ENCODE peak calls at places on chromosomes 4 and X, in nine cellular contexts. L, U, Z, E, T, J, R, F and V are unnamed samples.

GRCh38 chr4:170109586-170110289 is 20.0 kb upstream of the AADAT start:
- DNase-seq in L (no peak), U (no peak), Z (no peak), E (no peak), T (no peak), J (no peak), R (no peak), F (no peak), V (no peak)

GRCh38 chr4:41012308-41012707 is 202.0 kb downstream of the APBB2 start:
- DNase-seq in L (no peak), U (no peak), Z (no peak), E (no peak), T (no peak), J (no peak), R (no peak), F (no peak), V (no peak)

GRCh38 chrX:106752101-106752678 is 25.7 kb downstream of the RNF128 start:
- DNase-seq in L (no peak), U (no peak), Z (no peak), E (no peak), T (peak), J (no peak), R (no peak), F (no peak), V (no peak)

GRCh38 chrX:30787012-30787411 is 102.0 kb downstream of the TAB3 start:
- DNase-seq in L (no peak), U (no peak), Z (no peak), E (no peak), T (no peak), J (no peak), R (peak), F (no peak), V (no peak)

GRCh38 chr4:164802301-164802700 is 48.4 kb downstream of the SMIM31 start:
- DNase-seq in L (no peak), U (no peak), Z (no peak), E (no peak), T (no peak), J (no peak), R (no peak), F (no peak), V (no peak)

GRCh38 chr4:66169341-66169740 is 499.1 kb upstream of the EPHA5 start:
- DNase-seq in L (no peak), U (no peak), Z (no peak), E (no peak), T (no peak), J (no peak), R (no peak), F (no peak), V (peak)

GRCh38 chrX:9383655-9384054 is 81.2 kb upstream of the TBL1X start:
- DNase-seq in L (no peak), U (no peak), Z (no peak), E (no peak), T (no peak), J (no peak), R (no peak), F (no peak), V (no peak)

GRCh38 chrX:127459784-127460183 is 592.4 kb downstream of the ACTRT1 start:
- DNase-seq in L (no peak), U (no peak), Z (no peak), E (no peak), T (peak), J (no peak), R (no peak), F (no peak), V (no peak)

GRCh38 chr4:28444886-28445496 is 1584.3 kb downstream of the STIM2 start:
- DNase-seq in L (no peak), U (no peak), Z (no peak), E (no peak), T (no peak), J (no peak), R (no peak), F (no peak), V (no peak)

GRCh38 chr4:54657194-54657555 is 582 bp upstream of the KIT start:
- DNase-seq in L (no peak), U (peak), Z (no peak), E (no peak), T (no peak), J (no peak), R (no peak), F (no peak), V (peak)

GRCh38 chr4:94127707-94128328 is 79.8 kb upstream of the SMARCAD1 start:
- DNase-seq in L (no peak), U (no peak), Z (peak), E (no peak), T (peak), J (no peak), R (no peak), F (no peak), V (peak)

GRCh38 chr4:40750461-40751258 is 905 bp downstream of the NSUN7 start:
- DNase-seq in L (no peak), U (no peak), Z (no peak), E (no peak), T (no peak), J (peak), R (no peak), F (no peak), V (no peak)

GRCh38 chrX:79645749-79646148 is 278.6 kb upstream of the ITM2A start:
- DNase-seq in L (no peak), U (no peak), Z (no peak), E (no peak), T (no peak), J (no peak), R (no peak), F (no peak), V (no peak)

GRCh38 chr4:101102114-101102752 is 245.1 kb downstream of the PPP3CA start:
- DNase-seq in L (peak), U (peak), Z (no peak), E (no peak), T (no peak), J (peak), R (no peak), F (no peak), V (peak)

GRCh38 chr4:147378780-147379179 is 102.1 kb upstream of the EDNRA start:
- DNase-seq in L (no peak), U (no peak), Z (peak), E (no peak), T (no peak), J (no peak), R (no peak), F (no peak), V (no peak)

GRCh38 chrX:70030242-70030823 is 19.4 kb downstream of the AWAT2 start:
- DNase-seq in L (peak), U (no peak), Z (peak), E (no peak), T (peak), J (peak), R (no peak), F (peak), V (peak)

GRCh38 chr4:71677568-71677967 is 106.3 kb downstream of the GC start:
- DNase-seq in L (no peak), U (no peak), Z (no peak), E (no peak), T (no peak), J (no peak), R (no peak), F (no peak), V (no peak)

GRCh38 chr4:158827475-158828085 is 58.8 kb downstream of the FNIP2 start:
- DNase-seq in L (no peak), U (no peak), Z (no peak), E (no peak), T (no peak), J (no peak), R (no peak), F (no peak), V (peak)

GRCh38 chr4:158825443-158826036 is 56.7 kb downstream of the FNIP2 start:
- DNase-seq in L (no peak), U (no peak), Z (no peak), E (no peak), T (no peak), J (no peak), R (no peak), F (no peak), V (peak)

GRCh38 chr4:158826882-158827281 is 58.1 kb downstream of the FNIP2 start:
- DNase-seq in L (no peak), U (no peak), Z (no peak), E (no peak), T (no peak), J (peak), R (no peak), F (no peak), V (peak)

GRCh38 chr4:158824425-158825274 is 55.8 kb downstream of the FNIP2 start:
- DNase-seq in L (no peak), U (no peak), Z (no peak), E (no peak), T (no peak), J (no peak), R (no peak), F (no peak), V (no peak)

DNA sequence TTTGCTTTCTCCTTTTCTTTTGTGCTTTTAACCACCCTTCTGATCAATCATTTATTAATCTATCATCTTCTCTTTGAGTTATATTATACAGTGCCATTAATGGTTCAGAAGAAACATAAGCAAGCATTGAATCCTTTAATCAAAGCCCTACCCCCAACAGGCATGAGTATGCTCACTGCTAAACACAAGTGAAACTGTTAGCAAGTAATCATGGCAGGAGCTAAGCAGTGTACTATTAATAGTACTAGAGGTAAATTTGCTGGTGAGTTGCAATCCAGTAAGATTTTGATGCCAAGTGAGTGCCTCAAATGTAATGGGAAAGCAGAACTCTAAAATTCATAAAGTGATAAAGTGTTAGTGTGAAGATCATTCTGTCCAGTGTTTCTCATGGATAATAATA is 57.2 kb downstream of the FNIP2 start:
- DNase-seq in L (no peak), U (no peak), Z (no peak), E (no peak), T (no peak), J (no peak), R (no peak), F (no peak), V (no peak)
- TF ChIP-seq POLR2A in L (no peak), U (no peak), Z (no peak), E (no peak), T (no peak), J (no peak), R (no peak), F (no peak), V (no peak)

GRCh38 chrX:154349979-154350378 is 24.5 kb downstream of the FLNA start:
- DNase-seq in L (no peak), U (no peak), Z (no peak), E (no peak), T (no peak), J (no peak), R (no peak), F (no peak), V (no peak)

GRCh38 chrX:154349359-154349935 is 25.0 kb downstream of the FLNA start:
- DNase-seq in L (no peak), U (peak), Z (no peak), E (no peak), T (no peak), J (no peak), R (no peak), F (no peak), V (no peak)

GRCh38 chrX:154350429-154351182 is 23.8 kb downstream of the FLNA start:
- DNase-seq in L (no peak), U (peak), Z (no peak), E (no peak), T (no peak), J (no peak), R (no peak), F (no peak), V (no peak)

GRCh38 chrX:154348114-154348531 is 26.3 kb downstream of the FLNA start:
- DNase-seq in L (no peak), U (peak), Z (no peak), E (no peak), T (no peak), J (no peak), R (no peak), F (no peak), V (no peak)

GRCh38 chrX:154348646-154349358 is 25.6 kb downstream of the FLNA start:
- DNase-seq in L (no peak), U (peak), Z (no peak), E (no peak), T (no peak), J (no peak), R (peak), F (no peak), V (no peak)
- TF ChIP-seq POLR2A in L (no peak), U (no peak), Z (no peak), E (no peak), T (no peak), J (no peak), R (no peak), F (no peak), V (no peak)

GRCh38 chrX:22969416-22969815 is 30.3 kb upstream of the DDX53 start:
- DNase-seq in L (no peak), U (no peak), Z (no peak), E (no peak), T (no peak), J (no peak), R (no peak), F (no peak), V (no peak)

GRCh38 chrX:22975786-22976185 is 24.0 kb upstream of the DDX53 start:
- DNase-seq in L (no peak), U (no peak), Z (no peak), E (no peak), T (no peak), J (no peak), R (no peak), F (no peak), V (no peak)

GRCh38 chrX:22970861-22971260 is 28.9 kb upstream of the DDX53 start:
- DNase-seq in L (no peak), U (no peak), Z (no peak), E (no peak), T (no peak), J (no peak), R (no peak), F (no peak), V (no peak)

DNA sequence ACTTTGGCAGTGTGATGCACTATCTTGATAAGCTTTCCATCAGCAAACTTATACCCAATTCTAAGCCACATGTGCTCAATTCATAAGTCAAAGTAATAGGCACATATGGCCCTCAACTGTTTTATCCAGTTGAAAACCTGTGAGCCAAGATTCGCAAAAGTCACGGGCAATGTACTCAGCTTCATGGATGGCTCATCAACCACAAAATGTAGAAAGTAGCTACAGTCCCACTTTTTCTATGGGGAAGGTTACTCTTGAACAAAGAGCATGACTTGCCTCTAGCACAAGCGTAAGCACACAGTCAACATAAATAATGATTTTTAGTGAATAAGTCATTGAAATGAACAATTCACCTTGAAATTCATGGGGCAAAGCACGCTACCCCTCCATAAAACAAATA is 25.1 kb upstream of the DDX53 start:
- DNase-seq in L (no peak), U (no peak), Z (no peak), E (no peak), T (no peak), J (no peak), R (no peak), F (no peak), V (no peak)
- TF ChIP-seq POLR2A in L (no peak), U (no peak), Z (no peak), E (no peak), T (no peak), J (no peak), R (no peak), F (no peak), V (no peak)

GRCh38 chr4:118177121-118177520 is 142.8 kb downstream of the NDST3 start:
- DNase-seq in L (no peak), U (no peak), Z (no peak), E (no peak), T (no peak), J (no peak), R (no peak), F (no peak), V (no peak)

GRCh38 chr4:118175506-118175905 is 141.2 kb downstream of the NDST3 start:
- DNase-seq in L (no peak), U (no peak), Z (no peak), E (no peak), T (peak), J (no peak), R (no peak), F (no peak), V (no peak)

GRCh38 chr4:118180776-118181175 is 146.5 kb downstream of the NDST3 start:
- DNase-seq in L (no peak), U (no peak), Z (no peak), E (no peak), T (no peak), J (no peak), R (no peak), F (no peak), V (no peak)
- TF ChIP-seq POLR2A in L (no peak), U (no peak), Z (no peak), E (no peak), T (no peak), J (no peak), R (no peak), F (no peak), V (no peak)

GRCh38 chr4:1578968-1579833 is 104.9 kb downstream of the FAM53A start:
- DNase-seq in L (peak), U (peak), Z (peak), E (no peak), T (peak), J (peak), R (peak), F (peak), V (peak)
- TF ChIP-seq POLR2A in L (no peak), U (peak), Z (no peak), E (no peak), T (no peak), J (no peak), R (no peak), F (no peak), V (peak)

GRCh38 chr4:74932832-74933561 is at the start of gene PARM1:
- DNase-seq in L (peak), U (peak), Z (peak), E (no peak), T (peak), J (peak), R (peak), F (peak), V (peak)
- TF ChIP-seq POLR2A in L (peak), U (peak), Z (no peak), E (peak), T (no peak), J (peak), R (no peak), F (peak), V (no peak)